ENCODE peak calls at places on chromosomes 12 and 14, in nine cellular contexts. X is amniotic stem cell; Y is germinal center; C is GF-D8; D is WTC11; S is CD4-positive, alpha-beta T cell; E is stomach; Z is HL-60; L is activated T-cell treated with anti-CD3 and anti-CD28 coated beads for 48 hours. R is an unnamed sample.

GRCh38 chr12:129196927-129197326 is 343.6 kb downstream of the GLT1D1 start:
- DNase-seq in Z (no peak), S (no peak), C (no peak), D (no peak), Y (no peak), X (no peak), E (no peak), L (no peak), R (no peak)

GRCh38 chr14:32932921-32933622 is 5.6 kb upstream of the NPAS3 start:
- DNase-seq in X (no peak), C (no peak), E (no peak), Y (no peak), L (no peak), Z (no peak), S (no peak), D (peak; percentile 80), R (no peak)

GRCh38 chr14:69151458-69152180 is 1.3 kb downstream of the DCAF5 start:
- DNase-seq in C (peak; percentile 46), X (peak; percentile 38), Z (peak; percentile 61), D (peak; percentile 93), E (peak; percentile 76), S (peak; percentile 70), L (peak; percentile 80), Y (peak; percentile 86), R (peak; percentile 94)

GRCh38 chr12:61808856-61809255 is 451.3 kb upstream of the USP15 start:
- DNase-seq in S (no peak), E (no peak), L (no peak), Y (no peak), C (no peak), X (no peak), D (no peak), Z (no peak), R (no peak)

GRCh38 chr12:64825143-64826011 is 930 bp downstream of the TBC1D30 start:
- DNase-seq in X (no peak), Z (no peak), D (peak; percentile 25), Y (no peak), E (peak; percentile 25), L (no peak), C (no peak), S (no peak), R (no peak)

GRCh38 chr12:110280784-110281548 is at the start of gene ATP2A2:
- DNase-seq in Z (peak; percentile 84), L (peak; percentile 90), C (peak; percentile 78), Y (peak; percentile 97), D (peak; percentile 80), S (peak; percentile 90), X (peak; percentile 49), E (peak; percentile 93), R (peak; percentile 91)

GRCh38 chr12:106595268-106595667 is 12.5 kb downstream of the RFX4 start:
- DNase-seq in X (no peak), Y (no peak), L (no peak), D (no peak), C (no peak), E (no peak), Z (no peak), S (no peak), R (no peak)

GRCh38 chr14:23227566-23227965 is 10.2 kb upstream of the RNF212B start:
- DNase-seq in C (no peak), L (no peak), D (no peak), S (no peak), Y (no peak), X (no peak), Z (no peak), E (no peak), R (no peak)

GRCh38 chr14:89214221-89214965 is 202.6 kb downstream of the FOXN3 start:
- DNase-seq in Y (no peak), C (no peak), E (peak; percentile 96), D (no peak), S (no peak), Z (no peak), L (no peak), X (no peak), R (peak; percentile 87)